ENCODE peak calls at places on chromosomes 1 and 21, in ten cellular contexts. J is stimulated activated CD8-positive, alpha-beta memory T cell treated with anti-CD3 and anti-CD28 coated beads, Interleukin-4, amount 100 ng/mL, for 24 hours; P is NCI-H1694; Q is activated T-helper 1 cell treated with anti-CD3 and anti-CD28 coated beads, Interleukin-12 subunit alpha, Interleukin-12 subunit beta, Interleukin-2, Interleukin-4 antibody, amounts not matched to agents 30 ng/mL and 10 ng/mL and 1 ng/mL, durations not matched to agents 14 hours and 24 hours and 36 hours; V is A549; H is CD8-positive, alpha-beta memory T cell; A is foreskin melanocyte; W is kidney; G is Daoy; U is bronchial epithelial cell. E is an unnamed sample.
A peak's percentile ranks its signal among the peaks of the same experiment; 100 is the strongest.

GRCh38 chr1:194710671-194711070 is 1524.3 kb upstream of the B3GALT2 start:
- DNase-seq in V (no peak), W (no peak), A (no peak), G (no peak), Q (no peak), U (no peak), J (no peak), H (no peak), P (no peak), E (no peak)

GRCh38 chr1:229040630-229041358 is 230.1 kb upstream of the RAB4A start:
- DNase-seq in W (no peak), J (no peak), U (no peak), Q (no peak), P (no peak), G (no peak), V (no peak), H (no peak), A (no peak), E (no peak)

GRCh38 chr1:235920596-235921375 is 54.1 kb upstream of the LYST start:
- DNase-seq in W (no peak), A (peak; percentile 95), Q (no peak), J (no peak), U (no peak), P (no peak), G (peak; percentile 50), H (no peak), V (no peak), E (no peak)

GRCh38 chr1:175188936-175189335 is 3.6 kb downstream of the KIAA0040 start:
- DNase-seq in Q (peak; percentile 60), A (no peak), H (peak; percentile 16), G (no peak), J (peak; percentile 30), V (no peak), W (no peak), U (no peak), P (no peak), E (peak; percentile 31)

GRCh38 chr1:23449918-23450317 is 25.4 kb upstream of the TCEA3 start:
- DNase-seq in A (no peak), U (no peak), J (no peak), G (no peak), Q (no peak), W (no peak), P (no peak), H (no peak), V (no peak), E (no peak)

GRCh38 chr1:178961868-178962267 is 63.8 kb upstream of the FAM20B start:
- DNase-seq in V (no peak), Q (no peak), U (no peak), A (no peak), H (no peak), W (no peak), J (no peak), P (no peak), G (no peak), E (no peak)

GRCh38 chr1:13749543-13750307 is 49.7 kb downstream of the PRDM2 start:
- DNase-seq in J (peak; percentile 28), W (peak; percentile 92), V (peak; percentile 33), Q (peak; percentile 39), G (peak; percentile 69), U (peak; percentile 29), P (no peak), H (no peak), A (no peak), E (no peak)

GRCh38 chr1:10830961-10831669 is 34.7 kb upstream of the CASZ1 start:
- DNase-seq in Q (no peak), G (peak; percentile 72), A (no peak), W (no peak), J (no peak), P (no peak), V (no peak), H (no peak), U (peak; percentile 67), E (no peak)

GRCh38 chr1:209383907-209384709 is 199.4 kb upstream of the CAMK1G start:
- DNase-seq in Q (no peak), V (no peak), U (peak; percentile 88), H (no peak), W (no peak), J (no peak), P (no peak), G (no peak), A (no peak), E (no peak)

GRCh38 chr1:33680281-33680840 is 183.5 kb upstream of the HMGB4 start:
- DNase-seq in Q (no peak), P (no peak), G (no peak), U (no peak), J (no peak), A (no peak), H (no peak), W (no peak), V (no peak), E (no peak)

GRCh38 chr1:25556791-25557476 is 13.5 kb downstream of the LDLRAP1 start:
- DNase-seq in P (no peak), Q (no peak), G (peak; percentile 67), U (peak; percentile 83), H (no peak), W (no peak), A (no peak), V (peak; percentile 14), J (no peak), E (no peak)

GRCh38 chr21:38848187-38848609 is 42.5 kb downstream of the ETS2 start:
- DNase-seq in V (no peak), Q (no peak), W (no peak), P (no peak), A (no peak), U (no peak), H (no peak), J (no peak), G (no peak), E (no peak)

GRCh38 chr1:65114312-65114711 is 33.7 kb upstream of the AK4 start:
- DNase-seq in U (no peak), A (peak; percentile 11), W (no peak), P (no peak), V (no peak), J (no peak), G (peak; percentile 23), H (no peak), Q (no peak), E (no peak)

GRCh38 chr21:44736291-44737004 is 25.1 kb upstream of the TSPEAR start:
- DNase-seq in U (no peak), G (peak; percentile 66), A (no peak), Q (no peak), W (no peak), P (no peak), H (no peak), V (peak; percentile 70), J (no peak), E (no peak)

GRCh38 chr1:89822109-89822962 is 1.5 kb downstream of the LRRC8D start:
- DNase-seq in G (peak; percentile 30), Q (no peak), P (no peak), U (no peak), A (no peak), H (no peak), V (peak; percentile 31), W (peak; percentile 62), J (no peak), E (no peak)

GRCh38 chr1:175597206-175597605 is 146.2 kb downstream of the TNR start:
- DNase-seq in G (no peak), J (no peak), P (no peak), V (no peak), Q (no peak), H (no peak), A (no peak), W (no peak), U (no peak), E (no peak)

GRCh38 chr21:29181799-29182470 is 51.5 kb downstream of the MAP3K7CL start:
- DNase-seq in J (no peak), G (peak; percentile 85), U (peak; percentile 90), V (peak; percentile 64), A (peak; percentile 74), W (no peak), P (no peak), Q (no peak), H (no peak), E (no peak)

GRCh38 chr1:50503515-50503914 is 80.3 kb upstream of the DMRTA2 start:
- DNase-seq in P (no peak), W (no peak), U (no peak), H (no peak), V (no peak), J (no peak), Q (no peak), G (no peak), A (no peak), E (no peak)

GRCh38 chr1:27130798-27131197 is 24.1 kb downstream of the SLC9A1 start:
- DNase-seq in A (peak; percentile 68), J (no peak), Q (no peak), G (no peak), H (no peak), P (no peak), W (no peak), V (no peak), U (no peak), E (no peak)

GRCh38 chr1:2411801-2412394 is 466 bp downstream of the PEX10 start:
- DNase-seq in J (no peak), H (no peak), Q (no peak), G (no peak), P (no peak), V (peak; percentile 29), U (no peak), W (no peak), A (no peak), E (no peak)

GRCh38 chr1:224343679-224344078 is 13.0 kb upstream of the CNIH4 start:
- DNase-seq in V (peak; percentile 34), A (no peak), H (no peak), J (no peak), U (no peak), W (no peak), P (no peak), Q (no peak), G (no peak), E (no peak)

GRCh38 chr1:233904979-233905415 is 521 bp downstream of the SLC35F3 start:
- DNase-seq in A (no peak), H (no peak), W (peak; percentile 65), V (peak; percentile 54), J (no peak), Q (no peak), U (no peak), G (peak; percentile 62), P (no peak), E (no peak)

GRCh38 chr1:53639251-53639721 is 99.7 kb downstream of the GLIS1 start:
- DNase-seq in A (no peak), H (no peak), G (peak; percentile 91), W (peak; percentile 73), U (peak; percentile 6), Q (no peak), J (no peak), P (peak; percentile 73), V (no peak), E (no peak)

GRCh38 chr1:10074059-10074854 is 41.5 kb downstream of the UBE4B start:
- DNase-seq in H (no peak), W (no peak), J (peak; percentile 47), Q (peak; percentile 41), V (peak; percentile 27), A (peak; percentile 98), U (peak; percentile 94), G (peak; percentile 97), P (no peak), E (no peak)

GRCh38 chr1:147600119-147601111 is 59.1 kb downstream of the BCL9 start:
- DNase-seq in V (peak; percentile 14), G (peak; percentile 59), H (no peak), U (peak; percentile 58), W (no peak), P (no peak), Q (no peak), J (no peak), A (no peak), E (no peak)

GRCh38 chr1:36475341-36475740 is 7.4 kb downstream of the CSF3R start:
- DNase-seq in G (no peak), Q (no peak), P (no peak), V (no peak), H (no peak), W (no peak), U (no peak), J (no peak), A (no peak), E (no peak)

GRCh38 chr1:25757151-25757845 is 42.7 kb upstream of the SELENON start:
- DNase-seq in J (no peak), W (no peak), Q (no peak), V (no peak), A (no peak), G (no peak), P (no peak), H (no peak), U (no peak), E (no peak)

GRCh38 chr1:70978623-70979022 is 69.0 kb downstream of the PTGER3 start:
- DNase-seq in V (no peak), W (no peak), P (no peak), Q (no peak), A (no peak), J (no peak), G (no peak), U (no peak), H (no peak), E (no peak)